ENCODE peak calls at places on chromosomes 13 and 19, in five cellular contexts. Q is heart left ventricle; Z is left ventricle myocardium inferior; E is adrenal gland; J is CD4-positive, alpha-beta memory T cell. S is an unnamed sample. For H3K4me1, the result is how much of the 10 kb centered on the place peaks cover.

GRCh38 chr19:51064534-51065220 is at the start of gene KLK13:
- DNase-seq in Q (peak), Z (peak), E (no peak), J (no peak), S (peak)

GRCh38 chr13:24670174-24670573 is 10.0 kb upstream of the ATP12A start:
- DNase-seq in Q (no peak), Z (no peak), E (no peak), J (no peak), S (no peak)

GRCh38 chr19:18762125-18763023 is 28.7 kb downstream of the COMP start:
- DNase-seq in Q (peak), Z (peak), E (peak), J (no peak), S (peak)

GRCh38 chr19:55632463-55632834 is 8.1 kb upstream of the ZNF784 start:
- DNase-seq in Q (peak), Z (peak), E (peak), J (peak), S (peak)

GRCh38 chr19:45676851-45677263 is 8.8 kb downstream of the GIPR start:
- DNase-seq in Q (no peak), Z (no peak), E (no peak), J (peak), S (no peak)

GRCh38 chr13:60572003-60572792 is 175.2 kb downstream of the TDRD3 start:
- DNase-seq in Q (no peak), Z (no peak), E (no peak), J (no peak), S (peak)

GRCh38 chr13:50130686-50131051 is 115.4 kb downstream of the KCNRG start:
- DNase-seq in Q (peak), Z (peak), E (peak), J (peak), S (peak)

GRCh38 chr19:8608858-8609209 is 1.7 kb downstream of the ADAMTS10 start:
- DNase-seq in Q (no peak), Z (no peak), E (no peak), J (no peak), S (no peak)

GRCh38 chr13:67408823-67409222 is 178.7 kb upstream of the PCDH9 start:
- DNase-seq in Q (no peak), Z (no peak), E (no peak), J (no peak), S (no peak)

GRCh38 chr13:113098163-113098732 is 7.3 kb upstream of the F7 start:
- DNase-seq in Q (no peak), Z (no peak), E (no peak), J (no peak), S (no peak)

GRCh38 chr19:7230826-7231225 is 63.4 kb downstream of the INSR start:
- DNase-seq in Q (peak), Z (peak), E (peak), J (no peak), S (no peak)

GRCh38 chr13:109271991-109272454 is 514.4 kb downstream of the IRS2 start:
- DNase-seq in Q (no peak), Z (no peak), E (no peak), J (no peak), S (no peak)

GRCh38 chr13:31011193-31011860 is 78.9 kb downstream of the TEX26 start:
- DNase-seq in Q (no peak), Z (no peak), E (no peak), J (no peak), S (no peak)

GRCh38 chr13:101394597-101394996 is 21.7 kb downstream of the NALCN start:
- DNase-seq in Q (no peak), Z (no peak), E (no peak), J (no peak), S (no peak)

GRCh38 chr19:16112778-16113177 is 1.1 kb downstream of the RAB8A start:
- DNase-seq in Q (no peak), Z (no peak), E (no peak), J (no peak), S (no peak)

GRCh38 chr19:8302357-8302691 is 5.8 kb downstream of the CD320 start:
- DNase-seq in Q (peak), Z (peak), E (peak), J (no peak), S (no peak)

GRCh38 chr19:4889034-4889825 is 13.5 kb downstream of the ARRDC5 start:
- DNase-seq in Q (no peak), Z (no peak), E (no peak), J (no peak), S (peak)

GRCh38 chr13:98129059-98129741 is 13.7 kb upstream of the FARP1 start:
- DNase-seq in Q (no peak), Z (no peak), E (no peak), J (no peak), S (no peak)

GRCh38 chr13:113647351-113648217 is 10.4 kb downstream of the ATP4B start:
- DNase-seq in Q (peak), Z (peak), E (peak), J (no peak), S (no peak)

GRCh38 chr13:41962994-41963393 is 2.1 kb upstream of the VWA8 start:
- DNase-seq in Q (no peak), Z (no peak), E (no peak), J (no peak), S (no peak)

GRCh38 chr19:31955884-31956283 is 389.5 kb upstream of the ZNF507 start:
- DNase-seq in Q (no peak), Z (no peak), E (no peak), J (no peak), S (no peak)

GRCh38 chr19:56678205-56678604 is 6.6 kb upstream of the ZNF835 start:
- DNase-seq in Q (no peak), Z (no peak), E (peak), J (no peak), S (no peak)

GRCh38 chr19:23470873-23471555 is 75.7 kb upstream of the ZNF91 start:
- DNase-seq in Q (peak), Z (no peak), E (no peak), J (no peak), S (no peak)

GRCh38 chr19:14505488-14506239 is 9.7 kb upstream of the GIPC1 start:
- DNase-seq in Q (no peak), Z (no peak), E (no peak), J (peak), S (peak)

GRCh38 chr13:114054830-114055439 is 77.5 kb downstream of the RASA3 start:
- DNase-seq in Q (no peak), Z (no peak), E (no peak), J (no peak), S (no peak)

GRCh38 chr13:70339738-70340137 is 231.5 kb upstream of the KLHL1 start:
- DNase-seq in Q (no peak), Z (no peak), E (no peak), J (no peak), S (peak)

GRCh38 chr19:48565090-48565489 is 13.1 kb downstream of the SULT2B1 start:
- DNase-seq in Q (no peak), Z (no peak), E (no peak), J (no peak), S (no peak)

DNA sequence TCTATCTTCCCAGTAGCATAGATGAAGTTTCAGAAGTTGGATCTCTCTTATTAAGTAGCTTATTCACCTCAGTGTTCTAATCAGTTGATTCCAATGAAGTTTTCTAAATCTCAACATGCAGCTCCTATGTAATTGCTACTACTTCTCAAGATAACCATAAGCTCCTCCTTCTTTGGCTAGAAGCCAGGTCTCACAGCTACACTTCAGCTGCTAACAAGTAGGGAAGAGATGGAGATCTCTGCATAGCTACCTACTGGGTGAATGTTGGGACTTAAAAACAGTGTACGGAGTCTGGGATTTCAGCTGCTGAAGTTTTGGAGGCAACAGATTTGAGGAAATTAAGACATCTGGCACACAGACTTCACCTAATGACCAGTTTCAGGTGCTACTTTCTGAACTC is 661.0 kb downstream of the SLITRK1 start:
- DNase-seq in Q (no peak), Z (no peak), E (no peak), J (no peak), S (peak)
- H3K4me1 ChIP-seq in Q (under half), Z (under half), E (under half), J (under half), S (under half)

DNA sequence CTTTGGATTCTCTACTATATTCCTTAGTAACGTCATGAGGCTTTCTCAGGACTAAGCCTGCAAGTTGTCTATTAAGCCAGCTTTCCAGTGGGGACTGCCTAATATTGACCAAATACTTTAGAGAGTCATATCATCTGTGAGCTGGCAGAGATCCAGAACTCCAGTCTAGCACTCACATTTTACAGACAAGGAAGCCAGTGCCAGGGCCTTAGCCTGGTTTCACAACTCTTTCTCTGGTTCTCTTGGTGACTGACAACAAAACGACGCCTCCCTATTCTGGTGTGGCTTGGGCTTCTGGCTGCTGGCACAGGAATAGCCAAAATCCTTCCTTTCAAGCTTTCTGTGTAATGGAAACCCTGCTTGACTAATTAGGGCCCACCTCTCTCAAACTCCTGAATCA is 75.0 kb upstream of the UBL3 start:
- DNase-seq in Q (peak), Z (peak), E (peak), J (no peak), S (peak)
- H3K4me3 ChIP-seq in Q (no peak), Z (no peak), E (no peak), J (no peak), S (no peak)

GRCh38 chr13:94950303-94950702 is 238.0 kb upstream of the SOX21 start:
- DNase-seq in Q (no peak), Z (no peak), E (no peak), J (no peak), S (peak)
- H3K4me1 ChIP-seq in Q (under half), Z (under half), E (under half), J (under half), S (under half)

GRCh38 chr19:17404015-17404414 is 1.4 kb downstream of the BST2 start:
- DNase-seq in Q (no peak), Z (no peak), E (peak), J (no peak), S (no peak)

GRCh38 chr19:17404621-17405249 is 695 bp downstream of the BST2 start:
- DNase-seq in Q (no peak), Z (no peak), E (no peak), J (no peak), S (no peak)

GRCh38 chr19:17405250-17406038 is at the start of gene BST2:
- DNase-seq in Q (peak), Z (peak), E (peak), J (peak), S (peak)

GRCh38 chr19:17406887-17407196 is 1.4 kb upstream of the BST2 start:
- DNase-seq in Q (no peak), Z (no peak), E (no peak), J (no peak), S (no peak)

GRCh38 chr19:17406039-17406886 is 833 bp upstream of the BST2 start:
- DNase-seq in Q (no peak), Z (no peak), E (no peak), J (no peak), S (no peak)
- H3K4me3 ChIP-seq in Q (peak), Z (peak), E (no peak), J (peak), S (no peak)

S was measured in cardiac muscle cell.